ENCODE peak calls at places on chromosomes 7 and 10, in four cellular contexts. I is GM23248, Y is PC-3, Q is heart right ventricle. V is an unnamed sample. For H3K4me1, the result is how much of the 10 kb centered on the place peaks cover.

GRCh38 chr7:111668711-111669110 is 106.4 kb upstream of the IMMP2L start:
- DNase-seq in I (no peak), Y (no peak), Q (no peak), V (no peak)

GRCh38 chr7:124101173-124101768 is 68.4 kb upstream of the TMEM229A start:
- DNase-seq in I (peak), Y (peak), Q (no peak), V (no peak)

GRCh38 chr7:158959021-158959717 is 102.8 kb downstream of the DYNC2I1 start:
- DNase-seq in I (no peak), Y (no peak), Q (no peak), V (no peak)

GRCh38 chr7:142908921-142909870 is 23.7 kb upstream of the TRPV6 start:
- DNase-seq in I (peak), Y (no peak), Q (no peak), V (no peak)

GRCh38 chr10:118960166-118961090 is 69.1 kb upstream of the NANOS1 start:
- DNase-seq in I (peak), Y (peak), Q (no peak), V (no peak)

GRCh38 chr10:124090630-124091209 is 2.7 kb downstream of the CHST15 start:
- DNase-seq in I (no peak), Y (peak), Q (no peak), V (no peak)

GRCh38 chr7:6385110-6385792 is 62.5 kb downstream of the DAGLB start:
- DNase-seq in I (peak), Y (peak), Q (no peak), V (no peak)

GRCh38 chr10:87750001-87750651 is 67.9 kb downstream of the ATAD1 start:
- DNase-seq in I (peak), Y (no peak), Q (no peak), V (no peak)

GRCh38 chr10:80542053-80542452 is 4.4 kb downstream of the SH2D4B start:
- DNase-seq in I (no peak), Y (no peak), Q (no peak), V (no peak)

GRCh38 chr7:133164444-133164843 is 82.6 kb upstream of the CHCHD3 start:
- DNase-seq in I (no peak), Y (no peak), Q (no peak), V (no peak)

GRCh38 chr7:46534593-46535271 is 613.7 kb upstream of the IGFBP3 start:
- DNase-seq in I (peak), Y (no peak), Q (no peak), V (no peak)

GRCh38 chr7:149794665-149795064 is 21.3 kb upstream of the ZNF467 start:
- DNase-seq in I (no peak), Y (no peak), Q (no peak), V (no peak)

GRCh38 chr10:77173615-77174461 is 463.8 kb downstream of the KCNMA1 start:
- DNase-seq in I (peak), Y (peak), Q (peak), V (peak)

GRCh38 chr7:77327932-77328628 is 88.1 kb downstream of the GSAP start:
- DNase-seq in I (peak), Y (peak), Q (no peak), V (peak)

GRCh38 chr10:24694086-24694485 is 29.6 kb downstream of the ARHGAP21 start:
- DNase-seq in I (peak), Y (no peak), Q (no peak), V (no peak)

GRCh38 chr10:24700911-24701310 is 22.8 kb downstream of the ARHGAP21 start:
- DNase-seq in I (no peak), Y (no peak), Q (no peak), V (no peak)

GRCh38 chr10:24691113-24691512 is 32.6 kb downstream of the ARHGAP21 start:
- DNase-seq in I (peak), Y (no peak), Q (no peak), V (no peak)

GRCh38 chr10:24697080-24697479 is 26.6 kb downstream of the ARHGAP21 start:
- DNase-seq in I (no peak), Y (no peak), Q (no peak), V (no peak)

GRCh38 chr10:24695452-24695851 is 28.2 kb downstream of the ARHGAP21 start:
- DNase-seq in I (no peak), Y (no peak), Q (no peak), V (no peak)
- H3K27ac ChIP-seq in I (no peak), Y (no peak), Q (peak), V (no peak)

DNA sequence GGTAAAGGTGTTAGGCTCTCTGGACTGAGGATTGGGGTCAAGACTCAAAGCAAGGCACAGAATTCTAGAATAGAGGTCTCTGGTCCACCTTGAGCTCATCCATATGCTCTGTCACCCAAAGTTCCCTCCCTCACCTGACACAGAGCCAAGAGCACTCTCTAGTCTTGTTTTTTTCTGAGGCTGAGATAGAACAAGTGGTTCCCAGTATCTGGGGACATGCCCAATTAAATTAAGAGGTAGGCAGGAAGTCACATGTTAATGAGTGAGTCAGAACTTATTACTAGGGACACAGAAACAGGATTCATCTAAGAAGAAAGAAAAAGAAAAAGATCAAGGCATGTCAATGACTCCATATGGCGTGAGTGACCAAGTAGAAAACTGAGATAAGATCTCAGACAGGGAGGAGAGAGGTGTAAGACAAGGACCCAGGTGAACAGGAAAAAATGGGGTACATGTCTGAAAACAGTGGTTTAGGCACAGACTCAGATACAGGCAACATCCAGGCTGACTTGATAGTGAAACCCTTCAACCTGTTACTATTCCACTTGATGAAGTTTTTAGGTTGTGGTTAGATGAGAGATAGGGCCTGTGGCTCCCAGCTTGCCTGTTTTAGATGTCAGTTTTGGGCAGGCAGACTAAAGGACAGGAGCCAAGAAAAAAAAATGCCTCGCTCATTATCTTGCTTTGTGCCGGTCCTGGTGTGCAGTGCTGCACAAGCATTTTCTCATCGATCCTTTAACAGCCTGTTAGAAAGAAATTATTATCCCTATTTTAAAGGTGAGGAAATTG is 609.9 kb downstream of the CCSER2 start:
- DNase-seq in I (no peak), Y (no peak), Q (no peak), V (no peak)
- H3K4me1 ChIP-seq in I (under half), Y (under half), Q (under half), V (under half)

GRCh38 chr7:55210176-55210575 is 155.0 kb upstream of the LANCL2 start:
- DNase-seq in I (no peak), Y (no peak), Q (no peak), V (no peak)

GRCh38 chr7:55211721-55212120 is 153.4 kb upstream of the LANCL2 start:
- DNase-seq in I (no peak), Y (no peak), Q (no peak), V (no peak)

GRCh38 chr7:55209366-55209765 is 155.8 kb upstream of the LANCL2 start:
- DNase-seq in I (no peak), Y (no peak), Q (no peak), V (no peak)

GRCh38 chr7:55212176-55212575 is 153.0 kb upstream of the LANCL2 start:
- DNase-seq in I (no peak), Y (no peak), Q (no peak), V (no peak)

GRCh38 chr7:55210716-55211115 is 154.4 kb upstream of the LANCL2 start:
- DNase-seq in I (no peak), Y (no peak), Q (no peak), V (no peak)
- H3K27ac ChIP-seq in I (no peak), Y (no peak), Q (no peak), V (no peak)

DNA sequence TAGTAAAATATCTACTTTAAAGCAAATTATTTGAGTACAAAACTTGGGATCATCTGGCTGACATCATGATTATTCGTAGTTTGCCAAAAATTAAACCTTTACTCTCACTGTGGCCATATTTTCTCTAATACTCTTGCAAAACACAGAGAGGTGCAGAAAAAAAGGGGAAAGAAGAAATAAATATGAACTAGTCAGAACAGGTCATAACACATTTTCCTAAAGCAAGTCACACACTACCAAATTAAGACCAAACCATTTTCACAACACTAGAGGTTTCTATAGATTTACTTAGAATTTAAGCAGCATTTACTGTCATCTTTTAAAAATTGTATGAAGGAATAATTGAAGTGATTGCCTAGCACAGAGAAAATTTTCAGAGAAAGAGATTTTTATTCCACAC is 726.1 kb downstream of the SORCS1 start:
- DNase-seq in I (no peak), Y (no peak), Q (no peak), V (no peak)
- H3K4me1 ChIP-seq in I (under half), Y (half or more), Q (under half), V (under half)

GRCh38 chr10:30154561-30154960 is 95.2 kb upstream of the JCAD start:
- DNase-seq in I (no peak), Y (no peak), Q (no peak), V (no peak)
- H3K27ac ChIP-seq in I (no peak), Y (no peak), Q (peak), V (no peak)

GRCh38 chr10:93074597-93075368 is 1.1 kb downstream of the CYP26A1 start:
- DNase-seq in I (peak), Y (no peak), Q (no peak), V (no peak)
- H3K4me1 ChIP-seq in I (under half), Y (under half), Q (under half), V (under half)

V was measured in naive thymus-derived CD4-positive, alpha-beta T cell.